ENCODE peak calls at places on chromosomes 5 and 9, in five cellular contexts. V is HepG2, M is H1, H is K562, D is GM12878. P is an unnamed sample. For H3K9me3 and H3K79me2, the result is how much of the 10 kb centered on the place peaks cover.

GRCh38 chr5:34042302-34042701 is 711 bp downstream of the C1QTNF3 start:
- DNase-seq in M (no peak), H (no peak), V (no peak), D (no peak), P (no peak)

GRCh38 chr9:84513473-84513872 is 156.1 kb upstream of the NTRK2 start:
- DNase-seq in M (no peak), D (no peak), H (no peak), V (no peak), P (no peak)

GRCh38 chr5:160375166-160375565 is 4.7 kb upstream of the C1QTNF2 start:
- DNase-seq in D (no peak), H (no peak), V (no peak), M (no peak), P (no peak)

GRCh38 chr5:153584561-153585359 is 94.3 kb downstream of the GRIA1 start:
- DNase-seq in V (no peak), D (no peak), H (no peak), M (no peak), P (no peak)

GRCh38 chr5:140075371-140075770 is 32.3 kb upstream of the NRG2 start:
- DNase-seq in D (no peak), M (no peak), V (no peak), H (no peak), P (peak)

GRCh38 chr5:158880514-158881001 is 219.2 kb downstream of the EBF1 start:
- DNase-seq in V (no peak), D (no peak), H (no peak), M (no peak), P (no peak)

GRCh38 chr9:71120439-71121247 is 778 bp downstream of the TRPM3 start:
- DNase-seq in D (no peak), H (no peak), V (no peak), M (no peak), P (no peak)

GRCh38 chr5:30194595-30194994 is 998.9 kb upstream of the CDH6 start:
- DNase-seq in V (no peak), M (no peak), H (no peak), D (no peak), P (no peak)

GRCh38 chr5:175534070-175534932 is 55.9 kb downstream of the SFXN1 start:
- DNase-seq in D (peak), H (peak), V (no peak), M (peak), P (peak)

GRCh38 chr5:94908889-94909480 is 290.5 kb downstream of the SLF1 start:
- DNase-seq in D (no peak), V (peak), M (no peak), H (peak), P (peak)

GRCh38 chr5:13045897-13046551 is 898.5 kb downstream of the DNAH5 start:
- DNase-seq in D (no peak), V (no peak), M (no peak), H (no peak), P (no peak)
- H3K9me3 ChIP-seq in D (under half), V (half or more), M (under half), H (under half), P (under half)

DNA sequence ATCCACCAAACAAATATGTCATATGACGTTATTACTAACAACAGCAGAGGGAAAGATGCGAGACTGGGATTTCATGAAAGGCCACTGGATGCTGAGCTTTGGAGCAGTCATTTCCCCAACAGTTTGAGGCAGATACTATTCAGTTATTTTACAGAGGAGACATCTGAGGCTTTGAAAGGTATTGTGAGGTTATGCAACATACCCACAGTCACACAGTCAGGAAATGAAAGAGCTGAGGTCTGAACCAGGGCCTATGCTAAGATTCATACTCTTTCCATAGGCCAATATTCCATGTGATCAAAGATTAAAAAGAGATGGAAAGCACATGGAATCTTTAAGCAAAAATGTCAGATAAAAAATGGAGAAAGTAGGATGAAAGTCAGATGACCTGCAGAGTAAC is 63.0 kb downstream of the LPAR1 start:
- DNase-seq in D (no peak), H (no peak), M (no peak), V (no peak), P (no peak)
- H3K79me2 ChIP-seq in D (under half), H (under half), M (under half), V (under half), P (under half)

GRCh38 chr5:132081458-132081857 is 7.9 kb downstream of the CSF2 start:
- DNase-seq in M (no peak), D (no peak), H (no peak), V (no peak), P (no peak)
- TF ChIP-seq CHD2 in M (no peak), D (no peak), H (no peak), V (no peak), P (no peak)

DNA sequence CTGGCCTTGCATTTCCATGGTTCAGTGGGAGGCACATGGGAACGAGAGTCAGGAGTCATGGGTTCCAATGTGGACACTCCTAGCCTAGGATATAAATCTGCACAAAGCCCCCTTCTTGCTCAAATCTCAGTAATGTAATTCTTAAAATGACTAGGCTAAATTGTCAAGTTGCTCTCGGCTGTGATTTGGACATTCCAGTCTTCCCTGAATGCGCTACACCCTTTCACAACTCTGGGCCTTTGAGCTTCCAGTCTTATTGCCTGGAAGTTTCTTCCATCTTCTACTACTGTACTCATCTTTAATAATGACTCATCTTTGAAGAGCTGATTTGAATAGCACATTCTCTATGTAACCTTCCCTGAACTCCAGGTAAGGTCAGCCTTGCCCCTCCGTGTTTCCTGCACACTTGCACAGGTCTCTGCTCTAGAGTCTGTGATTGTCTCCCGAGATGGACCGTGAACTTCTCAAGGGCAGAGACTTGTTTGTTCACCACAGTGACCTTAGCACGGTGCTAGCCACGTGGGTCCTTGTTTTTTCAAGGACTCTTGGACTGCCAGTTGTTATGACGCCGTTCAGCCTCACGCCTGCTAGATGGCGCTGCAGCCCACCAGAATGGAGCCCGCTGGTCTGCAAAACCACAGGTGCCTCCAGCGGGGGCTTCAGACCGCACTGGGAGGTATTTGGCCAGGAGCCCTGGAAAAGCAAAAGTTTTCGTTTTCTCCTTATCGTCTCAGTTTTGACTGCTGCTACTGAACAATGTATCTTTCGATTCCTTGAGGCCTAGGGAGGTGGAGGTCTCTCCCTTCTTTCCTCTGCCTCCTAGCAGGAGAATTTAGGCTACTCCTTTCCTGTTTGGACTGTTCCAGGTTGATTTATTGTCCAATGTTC is 44.3 kb downstream of the SEC61B start:
- DNase-seq in D (peak), V (peak), H (peak), M (peak), P (peak)
- H3K9me3 ChIP-seq in D (under half), V (under half), H (under half), M (under half), P (under half)

GRCh38 chr5:3924990-3925389 is 329.4 kb downstream of the IRX1 start:
- DNase-seq in D (no peak), H (no peak), M (no peak), V (no peak), P (no peak)
- H3K79me2 ChIP-seq in D (under half), H (under half), M (under half), V (under half), P (under half)

P was measured in SK-N-SH.